ENCODE peak calls at places on chromosomes 4 and X, in seven cellular contexts. One of them, this sample, is unnamed.

GRCh38 chr4:85728471-85728870 is 253.5 kb downstream of the ARHGAP24 start:
- DNase-seq in Ammon's horn: no peak
- DNase-seq in adipocyte: no peak
- DNase-seq in foreskin melanocyte: no peak
- DNase-seq in NCI-H1092: no peak
- DNase-seq in CD4-positive, alpha-beta T cell: no peak
- DNase-seq in pulmonary artery endothelial cell: no peak
- DNase-seq in this sample: no peak

GRCh38 chrX:22526339-22526738 is 253.6 kb downstream of the CBLL2 start:
- DNase-seq in NCI-H1092: no peak
- DNase-seq in adipocyte: peak; percentile 52
- DNase-seq in pulmonary artery endothelial cell: no peak
- DNase-seq in Ammon's horn: no peak
- DNase-seq in CD4-positive, alpha-beta T cell: no peak
- DNase-seq in foreskin melanocyte: peak; percentile 12
- DNase-seq in this sample: no peak

GRCh38 chrX:141220342-141221008 is 21.8 kb downstream of the SPANXC start:
- DNase-seq in pulmonary artery endothelial cell: peak; percentile 36
- DNase-seq in NCI-H1092: no peak
- DNase-seq in Ammon's horn: no peak
- DNase-seq in adipocyte: peak; percentile 72
- DNase-seq in CD4-positive, alpha-beta T cell: no peak
- DNase-seq in foreskin melanocyte: peak; percentile 3
- DNase-seq in this sample: peak; percentile 29

GRCh38 chrX:78329486-78329885 is 2.1 kb upstream of the CYSLTR1 start:
- DNase-seq in CD4-positive, alpha-beta T cell: no peak
- DNase-seq in NCI-H1092: no peak
- DNase-seq in pulmonary artery endothelial cell: no peak
- DNase-seq in adipocyte: no peak
- DNase-seq in Ammon's horn: no peak
- DNase-seq in foreskin melanocyte: no peak
- DNase-seq in this sample: no peak

GRCh38 chr4:84962102-84962501 is 4.4 kb downstream of the WDFY3 start:
- DNase-seq in pulmonary artery endothelial cell: no peak
- DNase-seq in CD4-positive, alpha-beta T cell: no peak
- DNase-seq in NCI-H1092: no peak
- DNase-seq in foreskin melanocyte: no peak
- DNase-seq in adipocyte: no peak
- DNase-seq in Ammon's horn: no peak
- DNase-seq in this sample: no peak

GRCh38 chr4:7306566-7306965 is 114.2 kb downstream of the SORCS2 start:
- DNase-seq in NCI-H1092: no peak
- DNase-seq in adipocyte: no peak
- DNase-seq in foreskin melanocyte: no peak
- DNase-seq in Ammon's horn: no peak
- DNase-seq in CD4-positive, alpha-beta T cell: no peak
- DNase-seq in pulmonary artery endothelial cell: no peak
- DNase-seq in this sample: no peak

GRCh38 chr4:168163106-168163505 is 70.8 kb downstream of the ANXA10 start:
- DNase-seq in adipocyte: no peak
- DNase-seq in Ammon's horn: no peak
- DNase-seq in pulmonary artery endothelial cell: no peak
- DNase-seq in CD4-positive, alpha-beta T cell: no peak
- DNase-seq in NCI-H1092: no peak
- DNase-seq in foreskin melanocyte: no peak
- DNase-seq in this sample: no peak

GRCh38 chrX:480861-481417 is 94.2 kb upstream of the PPP2R3B start:
- DNase-seq in CD4-positive, alpha-beta T cell: no peak
- DNase-seq in pulmonary artery endothelial cell: no peak
- DNase-seq in NCI-H1092: no peak
- DNase-seq in foreskin melanocyte: no peak
- DNase-seq in Ammon's horn: no peak
- DNase-seq in adipocyte: no peak
- DNase-seq in this sample: no peak

GRCh38 chrX:106692425-106693075 is 34.0 kb upstream of the RNF128 start:
- DNase-seq in Ammon's horn: no peak
- DNase-seq in CD4-positive, alpha-beta T cell: no peak
- DNase-seq in foreskin melanocyte: no peak
- DNase-seq in adipocyte: no peak
- DNase-seq in pulmonary artery endothelial cell: no peak
- DNase-seq in NCI-H1092: no peak
- DNase-seq in this sample: no peak

GRCh38 chrX:68997911-68998310 is 167.3 kb downstream of the PJA1 start:
- DNase-seq in Ammon's horn: no peak
- DNase-seq in pulmonary artery endothelial cell: no peak
- DNase-seq in NCI-H1092: no peak
- DNase-seq in adipocyte: peak; percentile 47
- DNase-seq in foreskin melanocyte: no peak
- DNase-seq in CD4-positive, alpha-beta T cell: no peak
- DNase-seq in this sample: peak; percentile 62

GRCh38 chr4:30868257-30868656 is 148.1 kb downstream of the PCDH7 start:
- DNase-seq in Ammon's horn: no peak
- DNase-seq in NCI-H1092: no peak
- DNase-seq in foreskin melanocyte: no peak
- DNase-seq in CD4-positive, alpha-beta T cell: no peak
- DNase-seq in adipocyte: no peak
- DNase-seq in pulmonary artery endothelial cell: no peak
- DNase-seq in this sample: no peak

GRCh38 chr4:120155287-120155686 is 88.6 kb upstream of the MAD2L1 start:
- DNase-seq in pulmonary artery endothelial cell: no peak
- DNase-seq in Ammon's horn: no peak
- DNase-seq in foreskin melanocyte: no peak
- DNase-seq in CD4-positive, alpha-beta T cell: no peak
- DNase-seq in NCI-H1092: no peak
- DNase-seq in adipocyte: peak; percentile 35
- DNase-seq in this sample: no peak

GRCh38 chrX:45479196-45479834 is 278.6 kb upstream of the DIPK2B start:
- DNase-seq in pulmonary artery endothelial cell: no peak
- DNase-seq in foreskin melanocyte: no peak
- DNase-seq in Ammon's horn: no peak
- DNase-seq in NCI-H1092: no peak
- DNase-seq in adipocyte: peak; percentile 83
- DNase-seq in CD4-positive, alpha-beta T cell: no peak
- DNase-seq in this sample: peak; percentile 67

GRCh38 chr4:2066011-2066551 is 7.0 kb downstream of the NAT8L start:
- DNase-seq in foreskin melanocyte: no peak
- DNase-seq in pulmonary artery endothelial cell: no peak
- DNase-seq in NCI-H1092: no peak
- DNase-seq in CD4-positive, alpha-beta T cell: no peak
- DNase-seq in Ammon's horn: no peak
- DNase-seq in adipocyte: no peak
- DNase-seq in this sample: no peak

GRCh38 chrX:41026326-41027136 is 58.7 kb upstream of the USP9X start:
- DNase-seq in pulmonary artery endothelial cell: no peak
- DNase-seq in Ammon's horn: no peak
- DNase-seq in foreskin melanocyte: no peak
- DNase-seq in CD4-positive, alpha-beta T cell: no peak
- DNase-seq in NCI-H1092: no peak
- DNase-seq in adipocyte: no peak
- DNase-seq in this sample: no peak

GRCh38 chr4:16693040-16693506 is 205.4 kb downstream of the LDB2 start:
- DNase-seq in pulmonary artery endothelial cell: no peak
- DNase-seq in adipocyte: no peak
- DNase-seq in CD4-positive, alpha-beta T cell: no peak
- DNase-seq in Ammon's horn: no peak
- DNase-seq in foreskin melanocyte: peak; percentile 54
- DNase-seq in NCI-H1092: no peak
- DNase-seq in this sample: no peak

GRCh38 chr4:41644288-41644914 is 104.1 kb downstream of the PHOX2B start:
- DNase-seq in pulmonary artery endothelial cell: peak; percentile 19
- DNase-seq in CD4-positive, alpha-beta T cell: no peak
- DNase-seq in foreskin melanocyte: peak; percentile 50
- DNase-seq in adipocyte: peak; percentile 30
- DNase-seq in NCI-H1092: no peak
- DNase-seq in Ammon's horn: peak; percentile 83
- DNase-seq in this sample: peak; percentile 50

GRCh38 chr4:85050736-85051135 is 84.2 kb upstream of the WDFY3 start:
- DNase-seq in pulmonary artery endothelial cell: no peak
- DNase-seq in adipocyte: no peak
- DNase-seq in Ammon's horn: no peak
- DNase-seq in foreskin melanocyte: no peak
- DNase-seq in CD4-positive, alpha-beta T cell: no peak
- DNase-seq in NCI-H1092: peak; percentile 22
- DNase-seq in this sample: no peak

GRCh38 chrX:134688839-134689238 is 30.6 kb upstream of the PLAC1 start:
- DNase-seq in NCI-H1092: no peak
- DNase-seq in Ammon's horn: no peak
- DNase-seq in CD4-positive, alpha-beta T cell: no peak
- DNase-seq in adipocyte: peak; percentile 45
- DNase-seq in foreskin melanocyte: no peak
- DNase-seq in pulmonary artery endothelial cell: no peak
- DNase-seq in this sample: no peak

GRCh38 chr4:125390126-125390525 is 75.4 kb downstream of the FAT4 start:
- DNase-seq in NCI-H1092: no peak
- DNase-seq in adipocyte: peak; percentile 77
- DNase-seq in CD4-positive, alpha-beta T cell: no peak
- DNase-seq in pulmonary artery endothelial cell: no peak
- DNase-seq in foreskin melanocyte: no peak
- DNase-seq in Ammon's horn: no peak
- DNase-seq in this sample: peak; percentile 54

GRCh38 chrX:10750581-10750980 is 130.2 kb upstream of the MID1 start:
- DNase-seq in adipocyte: no peak
- DNase-seq in pulmonary artery endothelial cell: no peak
- DNase-seq in CD4-positive, alpha-beta T cell: no peak
- DNase-seq in Ammon's horn: no peak
- DNase-seq in foreskin melanocyte: no peak
- DNase-seq in NCI-H1092: no peak
- DNase-seq in this sample: no peak

GRCh38 chr4:82733636-82734035 is 65.0 kb downstream of the SCD5 start:
- DNase-seq in Ammon's horn: no peak
- DNase-seq in foreskin melanocyte: no peak
- DNase-seq in CD4-positive, alpha-beta T cell: no peak
- DNase-seq in adipocyte: peak; percentile 33
- DNase-seq in NCI-H1092: no peak
- DNase-seq in pulmonary artery endothelial cell: no peak
- DNase-seq in this sample: peak; percentile 75

GRCh38 chr4:53346920-53347852 is 18.7 kb downstream of the SCFD2 start:
- DNase-seq in pulmonary artery endothelial cell: peak; percentile 33
- DNase-seq in NCI-H1092: no peak
- DNase-seq in Ammon's horn: peak; percentile 33
- DNase-seq in adipocyte: peak; percentile 65
- DNase-seq in CD4-positive, alpha-beta T cell: no peak
- DNase-seq in foreskin melanocyte: peak; percentile 61
- DNase-seq in this sample: no peak

GRCh38 chrX:110162131-110162530 is 155.8 kb downstream of the AMMECR1 start:
- DNase-seq in adipocyte: no peak
- DNase-seq in foreskin melanocyte: no peak
- DNase-seq in NCI-H1092: no peak
- DNase-seq in Ammon's horn: no peak
- DNase-seq in CD4-positive, alpha-beta T cell: no peak
- DNase-seq in pulmonary artery endothelial cell: no peak
- DNase-seq in this sample: no peak

GRCh38 chr4:88629826-88630225 is 37.5 kb downstream of the HERC3 start:
- DNase-seq in foreskin melanocyte: no peak
- DNase-seq in pulmonary artery endothelial cell: no peak
- DNase-seq in NCI-H1092: no peak
- DNase-seq in adipocyte: peak; percentile 58
- DNase-seq in Ammon's horn: no peak
- DNase-seq in CD4-positive, alpha-beta T cell: no peak
- DNase-seq in this sample: no peak

GRCh38 chr4:79626102-79626501 is 218.1 kb upstream of the GK2 start:
- DNase-seq in adipocyte: no peak
- DNase-seq in Ammon's horn: no peak
- DNase-seq in pulmonary artery endothelial cell: no peak
- DNase-seq in foreskin melanocyte: no peak
- DNase-seq in CD4-positive, alpha-beta T cell: no peak
- DNase-seq in NCI-H1092: no peak
- DNase-seq in this sample: no peak

GRCh38 chrX:119062750-119063374 is 9.9 kb upstream of the CT47C1 start:
- DNase-seq in foreskin melanocyte: no peak
- DNase-seq in pulmonary artery endothelial cell: no peak
- DNase-seq in NCI-H1092: no peak
- DNase-seq in adipocyte: no peak
- DNase-seq in CD4-positive, alpha-beta T cell: no peak
- DNase-seq in Ammon's horn: no peak
- DNase-seq in this sample: no peak